ENCODE peak calls at places on chromosome 16, in seven cellular contexts. J is hepatocyte, U is GM23248, R is PC-3, O is HCT116, E is fibroblast of lung, P is H1. Y is an unnamed sample.

GRCh38 chr16:2468142-2468724 is 2.9 kb upstream of the NTN3 start:
- DNase-seq in J (peak), U (peak), R (peak), O (no peak), E (no peak), P (no peak), Y (peak)

GRCh38 chr16:84084570-84085270 is 32.0 kb downstream of the MBTPS1 start:
- DNase-seq in J (peak), U (peak), R (peak), O (peak), E (peak), P (peak), Y (peak)

GRCh38 chr16:29641561-29641960 is 21.5 kb upstream of the SPN start:
- DNase-seq in J (no peak), U (no peak), R (no peak), O (no peak), E (peak), P (no peak), Y (no peak)

GRCh38 chr16:46813611-46814010 is 17.4 kb downstream of the C16orf87 start:
- DNase-seq in J (no peak), U (no peak), R (no peak), O (no peak), E (no peak), P (no peak), Y (no peak)

GRCh38 chr16:15608398-15609285 is 34.3 kb downstream of the MARF1 start:
- DNase-seq in J (no peak), U (no peak), R (no peak), O (no peak), E (peak), P (no peak), Y (no peak)

GRCh38 chr16:29319726-29320125 is 86.8 kb downstream of the NPIPB11 start:
- DNase-seq in J (no peak), U (no peak), R (no peak), O (no peak), E (no peak), P (no peak), Y (no peak)

GRCh38 chr16:77246160-77246559 is 47.0 kb downstream of the SYCE1L start:
- DNase-seq in J (no peak), U (no peak), R (no peak), O (no peak), E (no peak), P (no peak), Y (no peak)

GRCh38 chr16:49661465-49662187 is 194.3 kb downstream of the ZNF423 start:
- DNase-seq in J (no peak), U (no peak), R (no peak), O (no peak), E (no peak), P (no peak), Y (no peak)

GRCh38 chr16:11249233-11250061 is 6.6 kb downstream of the SOCS1 start:
- DNase-seq in J (no peak), U (no peak), R (no peak), O (no peak), E (no peak), P (no peak), Y (no peak)

GRCh38 chr16:88067530-88068411 is 116.5 kb downstream of the BANP start:
- DNase-seq in J (no peak), U (no peak), R (no peak), O (no peak), E (no peak), P (no peak), Y (no peak)

GRCh38 chr16:70805787-70806186 is 4.8 kb upstream of the VAC14 start:
- DNase-seq in J (no peak), U (peak), R (peak), O (no peak), E (peak), P (no peak), Y (no peak)

GRCh38 chr16:48958681-48959080 is 323.0 kb downstream of the CBLN1 start:
- DNase-seq in J (no peak), U (no peak), R (no peak), O (no peak), E (peak), P (no peak), Y (no peak)

GRCh38 chr16:47634126-47634525 is 173.0 kb downstream of the PHKB start:
- DNase-seq in J (no peak), U (no peak), R (peak), O (no peak), E (no peak), P (no peak), Y (no peak)

GRCh38 chr16:307691-308312 is 24.8 kb downstream of the PDIA2 start:
- DNase-seq in J (no peak), U (no peak), R (no peak), O (no peak), E (no peak), P (no peak), Y (no peak)

GRCh38 chr16:81815429-81815766 is 36.3 kb downstream of the PLCG2 start:
- DNase-seq in J (no peak), U (no peak), R (no peak), O (no peak), E (no peak), P (no peak), Y (peak)

GRCh38 chr16:2194852-2195315 is 1.5 kb downstream of the CASKIN1 start:
- DNase-seq in J (peak), U (peak), R (peak), O (no peak), E (peak), P (no peak), Y (peak)

GRCh38 chr16:9929836-9930235 is 252.4 kb downstream of the GRIN2A start:
- DNase-seq in J (no peak), U (no peak), R (no peak), O (no peak), E (no peak), P (no peak), Y (no peak)

GRCh38 chr16:10138881-10139280 is 43.3 kb downstream of the GRIN2A start:
- DNase-seq in J (no peak), U (no peak), R (no peak), O (no peak), E (no peak), P (no peak), Y (no peak)

GRCh38 chr16:70290949-70291519 is 1.7 kb upstream of the AARS1 start:
- DNase-seq in J (no peak), U (no peak), R (no peak), O (no peak), E (peak), P (no peak), Y (no peak)

DNA sequence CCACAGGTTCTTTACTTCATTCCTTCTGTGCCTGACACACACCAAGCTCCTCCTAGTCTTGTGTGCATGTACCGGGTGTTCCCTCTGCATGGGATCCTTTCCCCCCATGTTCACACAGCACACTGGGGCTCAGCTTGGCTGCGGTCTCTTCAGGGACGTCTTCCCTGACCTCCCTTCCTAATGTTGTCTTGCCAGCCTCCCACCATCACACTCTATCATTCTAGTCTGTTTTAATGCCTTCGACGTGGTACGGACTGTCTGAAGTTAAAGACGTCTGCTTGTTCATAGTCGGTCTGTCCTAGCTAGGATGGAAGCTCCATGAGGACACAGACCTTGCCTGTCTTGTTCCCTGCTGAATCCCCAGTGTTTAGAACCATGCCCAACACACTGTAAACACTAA is 60.1 kb downstream of the USP31 start:
- DNase-seq in J (no peak), U (no peak), R (no peak), O (no peak), E (no peak), P (no peak), Y (no peak)
- H3K4me3 ChIP-seq in J (no peak), U (no peak), R (no peak), O (no peak), E (no peak), P (no peak), Y (no peak)

GRCh38 chr16:19878760-19879159 is 5.9 kb downstream of the GPRC5B start:
- DNase-seq in J (no peak), U (no peak), R (no peak), O (no peak), E (no peak), P (no peak), Y (no peak)
- TF ChIP-seq EZH2 in J (no peak), U (no peak), R (no peak), O (no peak), E (no peak), P (no peak), Y (no peak)

GRCh38 chr16:89407925-89408300 is 82.4 kb downstream of the ANKRD11 start:
- DNase-seq in J (peak), U (peak), R (no peak), O (no peak), E (peak), P (no peak), Y (no peak)

GRCh38 chr16:89406277-89406888 is 84.0 kb downstream of the ANKRD11 start:
- DNase-seq in J (no peak), U (peak), R (no peak), O (no peak), E (no peak), P (no peak), Y (no peak)

GRCh38 chr16:89408315-89408714 is 82.0 kb downstream of the ANKRD11 start:
- DNase-seq in J (no peak), U (no peak), R (no peak), O (no peak), E (no peak), P (no peak), Y (no peak)

GRCh38 chr16:89409161-89409711 is 81.1 kb downstream of the ANKRD11 start:
- DNase-seq in J (peak), U (peak), R (peak), O (no peak), E (no peak), P (no peak), Y (no peak)

GRCh38 chr16:89407282-89407924 is 83.0 kb downstream of the ANKRD11 start:
- DNase-seq in J (no peak), U (no peak), R (no peak), O (no peak), E (no peak), P (no peak), Y (no peak)
- H3K4me3 ChIP-seq in J (no peak), U (no peak), R (no peak), O (no peak), E (no peak), P (no peak), Y (no peak)

GRCh38 chr16:57572978-57573733 is 30.7 kb downstream of the ADGRG5 start:
- DNase-seq in J (no peak), U (no peak), R (no peak), O (no peak), E (no peak), P (no peak), Y (no peak)

GRCh38 chr16:57569306-57569946 is 27.0 kb downstream of the ADGRG5 start:
- DNase-seq in J (no peak), U (no peak), R (no peak), O (no peak), E (no peak), P (no peak), Y (no peak)

GRCh38 chr16:57570301-57571070 is 28.0 kb downstream of the ADGRG5 start:
- DNase-seq in J (no peak), U (no peak), R (no peak), O (no peak), E (no peak), P (no peak), Y (no peak)

GRCh38 chr16:57568173-57568678 is 25.8 kb downstream of the ADGRG5 start:
- DNase-seq in J (no peak), U (no peak), R (no peak), O (no peak), E (no peak), P (no peak), Y (no peak)

DNA sequence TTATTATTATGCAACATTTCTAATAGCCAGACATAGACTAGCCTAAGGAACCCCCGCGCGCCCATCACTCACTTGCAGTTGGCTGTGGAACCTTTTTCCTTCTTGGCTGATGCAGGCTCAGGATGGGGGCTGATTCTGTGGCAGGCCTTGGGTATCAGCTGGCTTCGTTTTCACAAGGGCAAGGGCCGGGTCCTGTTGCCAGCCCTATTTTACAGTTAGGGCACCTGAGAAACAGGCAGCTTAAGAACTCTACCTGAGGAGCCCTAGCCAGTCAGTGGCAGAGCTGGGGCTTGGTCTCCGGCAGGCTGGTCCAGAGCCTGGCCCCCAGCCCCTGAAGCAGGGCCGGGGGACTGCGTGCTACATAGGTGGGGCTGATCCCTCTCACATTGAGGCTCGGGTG is 28.7 kb downstream of the ADGRG5 start:
- DNase-seq in J (no peak), U (no peak), R (no peak), O (no peak), E (no peak), P (no peak), Y (no peak)
- TF ChIP-seq EZH2 in J (no peak), U (no peak), R (no peak), O (no peak), E (no peak), P (no peak), Y (no peak)

GRCh38 chr16:14013571-14014283 is 57.4 kb upstream of the MRTFB start:
- DNase-seq in J (peak), U (peak), R (peak), O (no peak), E (peak), P (no peak), Y (no peak)
- H3K4me3 ChIP-seq in J (no peak), U (peak), R (no peak), O (no peak), E (no peak), P (no peak), Y (no peak)

GRCh38 chr16:86494565-86495356 is 15.6 kb upstream of the FOXF1 start:
- DNase-seq in J (no peak), U (no peak), R (no peak), O (no peak), E (no peak), P (no peak), Y (peak)

GRCh38 chr16:86496929-86497381 is 13.4 kb upstream of the FOXF1 start:
- DNase-seq in J (no peak), U (no peak), R (no peak), O (no peak), E (no peak), P (no peak), Y (peak)

GRCh38 chr16:86495357-86495701 is 15.0 kb upstream of the FOXF1 start:
- DNase-seq in J (no peak), U (no peak), R (no peak), O (no peak), E (no peak), P (no peak), Y (no peak)

GRCh38 chr16:86496262-86496928 is 13.9 kb upstream of the FOXF1 start:
- DNase-seq in J (no peak), U (no peak), R (no peak), O (no peak), E (no peak), P (no peak), Y (peak)

DNA sequence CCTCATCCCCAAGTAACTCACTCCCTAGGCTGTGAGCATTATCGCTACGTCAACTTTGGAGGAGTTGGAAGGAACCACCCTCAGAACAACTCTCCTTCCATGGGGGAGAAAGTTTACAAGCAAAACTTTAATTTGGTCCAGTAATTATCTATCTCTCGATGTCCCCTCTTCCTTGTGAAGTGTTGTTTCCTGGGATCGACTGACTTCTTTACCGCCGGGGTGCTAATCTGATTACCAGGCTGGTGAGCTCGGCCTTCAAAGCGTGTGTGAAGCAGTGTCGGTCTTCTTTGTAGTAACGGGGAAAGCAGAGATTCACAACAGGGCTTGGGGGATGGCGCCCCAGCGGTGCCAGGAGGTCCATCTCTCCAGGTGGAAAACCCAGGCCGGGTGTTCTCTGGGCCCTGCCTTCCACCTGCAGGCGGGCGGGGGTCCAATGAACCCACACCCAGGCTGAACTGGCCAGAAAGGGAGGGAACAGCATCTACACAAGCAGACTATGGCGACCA is 14.5 kb upstream of the FOXF1 start:
- DNase-seq in J (no peak), U (no peak), R (no peak), O (no peak), E (no peak), P (no peak), Y (peak)
- TF ChIP-seq EZH2 in J (no peak), U (peak), R (no peak), O (no peak), E (no peak), P (peak), Y (no peak)